ENCODE peak calls at places on chromosomes 2 and 18, in six cellular contexts. L is tibial nerve, R is IMR-90, E is trophoblast cell, T is psoas muscle, S is aorta. Q is an unnamed sample.

GRCh38 chr2:154187948-154188347 is 316.2 kb downstream of the GALNT13 start:
- DNase-seq in L (no peak), R (no peak), E (no peak), T (no peak), S (no peak), Q (no peak)

GRCh38 chr18:76421291-76422078 is 73.6 kb downstream of the ZNF516 start:
- DNase-seq in L (no peak), R (no peak), E (no peak), T (no peak), S (no peak), Q (no peak)

GRCh38 chr2:158570869-158571268 is 114.1 kb downstream of the PKP4 start:
- DNase-seq in L (no peak), R (no peak), E (no peak), T (no peak), S (no peak), Q (no peak)

GRCh38 chr2:67877281-67877680 is 185.5 kb downstream of the C1D start:
- DNase-seq in L (no peak), R (no peak), E (no peak), T (no peak), S (no peak), Q (no peak)

GRCh38 chr18:26960901-26961300 is 95.4 kb upstream of the AQP4 start:
- DNase-seq in L (no peak), R (no peak), E (no peak), T (no peak), S (no peak), Q (no peak)

GRCh38 chr2:25323042-25323514 is 18.6 kb downstream of the DNMT3A start:
- DNase-seq in L (no peak), R (peak; percentile 45), E (peak; percentile 27), T (peak; percentile 44), S (peak; percentile 40), Q (no peak)

GRCh38 chr2:207356604-207357003 is 173.2 kb upstream of the CREB1 start:
- DNase-seq in L (no peak), R (no peak), E (no peak), T (no peak), S (no peak), Q (no peak)

GRCh38 chr2:72040629-72041403 is 106.8 kb downstream of the CYP26B1 start:
- DNase-seq in L (no peak), R (no peak), E (no peak), T (no peak), S (no peak), Q (no peak)

GRCh38 chr2:174893018-174893417 is 112.2 kb downstream of the CHN1 start:
- DNase-seq in L (no peak), R (no peak), E (peak; percentile 23), T (no peak), S (no peak), Q (no peak)

GRCh38 chr18:50631831-50632285 is 72.0 kb downstream of the MAPK4 start:
- DNase-seq in L (no peak), R (no peak), E (no peak), T (no peak), S (no peak), Q (no peak)

GRCh38 chr18:60471652-60472051 is 99.1 kb upstream of the MC4R start:
- DNase-seq in L (no peak), R (no peak), E (no peak), T (no peak), S (no peak), Q (no peak)

GRCh38 chr18:77108001-77108692 is 24.4 kb downstream of the MBP start:
- DNase-seq in L (no peak), R (peak; percentile 92), E (no peak), T (peak; percentile 54), S (peak; percentile 75), Q (peak; percentile 75)

GRCh38 chr2:72137498-72138010 is 10.1 kb downstream of the CYP26B1 start:
- DNase-seq in L (peak; percentile 44), R (peak; percentile 18), E (peak; percentile 78), T (peak; percentile 79), S (peak; percentile 60), Q (peak; percentile 42)

GRCh38 chr2:21966139-21966538 is 842.4 kb downstream of the TDRD15 start:
- DNase-seq in L (no peak), R (peak; percentile 74), E (peak; percentile 41), T (no peak), S (no peak), Q (no peak)

GRCh38 chr2:29033172-29033571 is 41.2 kb downstream of the PCARE start:
- DNase-seq in L (no peak), R (peak; percentile 22), E (peak; percentile 94), T (peak; percentile 15), S (no peak), Q (no peak)

GRCh38 chr2:238492905-238493304 is 66.2 kb downstream of the ASB1 start:
- DNase-seq in L (no peak), R (no peak), E (no peak), T (no peak), S (no peak), Q (no peak)

GRCh38 chr2:238495422-238495821 is 68.7 kb downstream of the ASB1 start:
- DNase-seq in L (no peak), R (no peak), E (no peak), T (peak; percentile 19), S (no peak), Q (no peak)

GRCh38 chr2:238493411-238493810 is 66.7 kb downstream of the ASB1 start:
- DNase-seq in L (no peak), R (no peak), E (no peak), T (no peak), S (no peak), Q (no peak)

GRCh38 chr2:238494573-238494961 is 67.8 kb downstream of the ASB1 start:
- DNase-seq in L (no peak), R (no peak), E (no peak), T (peak; percentile 31), S (no peak), Q (no peak)

GRCh38 chr2:238493880-238494572 is 67.3 kb downstream of the ASB1 start:
- DNase-seq in L (no peak), R (no peak), E (no peak), T (peak; percentile 15), S (no peak), Q (no peak)
- H3K4me3 ChIP-seq in L (no peak overlapping the region), R (no peak overlapping the region), E (no peak overlapping the region), T (no peak overlapping the region), S (no peak overlapping the region), Q (no peak overlapping the region)

GRCh38 chr2:40372278-40372580 is 79.7 kb downstream of the SLC8A1 start:
- DNase-seq in L (no peak), R (peak; percentile 28), E (no peak), T (no peak), S (no peak), Q (no peak)

GRCh38 chr2:40369619-40370397 is 82.1 kb downstream of the SLC8A1 start:
- DNase-seq in L (no peak), R (peak; percentile 85), E (no peak), T (no peak), S (no peak), Q (no peak)

GRCh38 chr2:40372586-40372985 is 79.3 kb downstream of the SLC8A1 start:
- DNase-seq in L (no peak), R (peak; percentile 13), E (peak; percentile 25), T (no peak), S (no peak), Q (no peak)

GRCh38 chr2:40373093-40373492 is 78.8 kb downstream of the SLC8A1 start:
- DNase-seq in L (no peak), R (no peak), E (no peak), T (no peak), S (no peak), Q (no peak)

DNA sequence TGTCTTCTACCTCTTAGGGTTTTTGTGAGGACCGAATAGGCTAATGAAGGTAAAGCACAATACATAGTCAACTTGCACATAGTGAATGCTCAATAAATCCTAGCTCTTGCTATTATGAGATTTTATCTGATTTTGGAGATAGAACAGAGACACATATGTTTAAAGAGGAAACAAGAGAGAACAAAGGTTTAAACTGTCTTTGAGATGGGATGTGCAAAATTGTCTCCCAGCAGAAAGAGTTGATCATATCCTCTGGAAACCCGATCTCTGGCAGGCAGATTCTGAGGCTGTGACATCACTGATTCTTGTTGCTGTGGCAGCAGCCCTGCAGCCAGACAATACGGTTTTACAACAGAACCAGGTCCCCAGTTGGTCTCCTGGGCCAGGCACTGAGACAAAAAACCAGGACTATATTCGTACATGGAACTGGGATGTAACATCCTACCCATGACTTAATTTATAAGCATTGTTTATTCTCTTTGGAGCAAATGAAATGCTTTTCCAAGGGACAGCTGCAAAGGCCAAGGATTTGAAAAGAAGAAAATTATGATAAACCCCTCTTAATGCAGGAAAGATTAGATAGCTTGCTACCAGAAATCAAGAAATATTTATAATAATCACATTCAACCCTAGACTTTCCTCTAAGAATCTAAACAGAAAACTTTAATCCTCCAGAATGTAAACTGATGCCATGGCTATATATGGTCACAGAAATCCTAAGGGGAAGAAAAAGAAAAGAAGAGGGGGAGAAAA is 80.2 kb downstream of the SLC8A1 start:
- DNase-seq in L (no peak), R (peak; percentile 90), E (peak; percentile 29), T (peak; percentile 43), S (peak; percentile 68), Q (peak; percentile 48)
- H3K4me1 ChIP-seq in L (peaks cover 3% of the 10 kb centered on the region), R (peaks cover 19% of the 10 kb centered on the region), E (peaks cover 2% of the 10 kb centered on the region), T (peaks cover 13% of the 10 kb centered on the region), S (no peaks in the 10 kb centered on the region), Q (peaks cover 17% of the 10 kb centered on the region)

GRCh38 chr2:33477473-33478468 is 1.3 kb downstream of the RASGRP3 start:
- DNase-seq in L (no peak), R (no peak), E (peak; percentile 45), T (peak; percentile 60), S (peak; percentile 74), Q (peak; percentile 73)
- H3K4me3 ChIP-seq in L (peak overlapping the region; percentile 62), R (no peak overlapping the region), E (no peak overlapping the region), T (peak overlapping the region; percentile 78), S (no peak overlapping the region), Q (no peak overlapping the region)

GRCh38 chr18:58862404-58862803 is 2.3 kb upstream of the ZNF532 start:
- DNase-seq in L (no peak), R (no peak), E (no peak), T (no peak), S (no peak), Q (no peak)
- H3K4me1 ChIP-seq in L (peaks cover 56% of the 10 kb centered on the region), R (peaks cover 39% of the 10 kb centered on the region), E (peaks cover 31% of the 10 kb centered on the region), T (peaks cover 71% of the 10 kb centered on the region), S (peaks cover 2% of the 10 kb centered on the region), Q (no peaks in the 10 kb centered on the region)